ENCODE peak calls at places on chromosome 19, in ten cellular contexts. One of them, this sample, is unnamed.

GRCh38 chr19:5148794-5149190 is 179.9 kb downstream of the KDM4B start:
- DNase-seq in CD4-positive, CD25-positive, alpha-beta regulatory T cell: no peak
- DNase-seq in CD8-positive, alpha-beta memory T cell: peak
- DNase-seq in transverse colon: no peak
- DNase-seq in Karpas-422: no peak
- DNase-seq in K562: no peak
- DNase-seq in fibroblast of lung: no peak
- DNase-seq in coronary artery: no peak
- DNase-seq in DND-41: no peak
- DNase-seq in RWPE1: no peak
- DNase-seq in this sample: no peak

GRCh38 chr19:7692417-7693088 is 9.4 kb downstream of the FCER2 start:
- DNase-seq in CD4-positive, CD25-positive, alpha-beta regulatory T cell: no peak
- DNase-seq in CD8-positive, alpha-beta memory T cell: peak
- DNase-seq in transverse colon: no peak
- DNase-seq in Karpas-422: no peak
- DNase-seq in K562: no peak
- DNase-seq in fibroblast of lung: no peak
- DNase-seq in coronary artery: no peak
- DNase-seq in DND-41: no peak
- DNase-seq in RWPE1: no peak
- DNase-seq in this sample: no peak

GRCh38 chr19:15280048-15280725 is 47.9 kb upstream of the EPHX3 start:
- DNase-seq in CD4-positive, CD25-positive, alpha-beta regulatory T cell: no peak
- DNase-seq in CD8-positive, alpha-beta memory T cell: no peak
- DNase-seq in transverse colon: no peak
- DNase-seq in Karpas-422: no peak
- DNase-seq in K562: no peak
- DNase-seq in fibroblast of lung: peak
- DNase-seq in coronary artery: peak
- DNase-seq in DND-41: no peak
- DNase-seq in RWPE1: no peak
- DNase-seq in this sample: no peak

GRCh38 chr19:11581740-11582139 is 4.3 kb upstream of the ACP5 start:
- DNase-seq in CD4-positive, CD25-positive, alpha-beta regulatory T cell: no peak
- DNase-seq in CD8-positive, alpha-beta memory T cell: no peak
- DNase-seq in transverse colon: peak
- DNase-seq in Karpas-422: peak
- DNase-seq in K562: peak
- DNase-seq in fibroblast of lung: no peak
- DNase-seq in coronary artery: no peak
- DNase-seq in DND-41: peak
- DNase-seq in RWPE1: no peak
- DNase-seq in this sample: peak

GRCh38 chr19:4969772-4970531 is 1.0 kb downstream of the KDM4B start:
- DNase-seq in CD4-positive, CD25-positive, alpha-beta regulatory T cell: no peak
- DNase-seq in CD8-positive, alpha-beta memory T cell: no peak
- DNase-seq in transverse colon: no peak
- DNase-seq in Karpas-422: peak
- DNase-seq in K562: no peak
- DNase-seq in fibroblast of lung: peak
- DNase-seq in coronary artery: peak
- DNase-seq in DND-41: peak
- DNase-seq in RWPE1: no peak
- DNase-seq in this sample: peak

GRCh38 chr19:52464798-52465470 is 11.6 kb downstream of the ZNF578 start:
- DNase-seq in CD4-positive, CD25-positive, alpha-beta regulatory T cell: no peak
- DNase-seq in CD8-positive, alpha-beta memory T cell: no peak
- DNase-seq in transverse colon: no peak
- DNase-seq in Karpas-422: no peak
- DNase-seq in K562: peak
- DNase-seq in fibroblast of lung: no peak
- DNase-seq in coronary artery: no peak
- DNase-seq in DND-41: peak
- DNase-seq in RWPE1: no peak
- DNase-seq in this sample: no peak

GRCh38 chr19:55118401-55118991 is 1.1 kb upstream of the PPP1R12C start:
- DNase-seq in CD4-positive, CD25-positive, alpha-beta regulatory T cell: no peak
- DNase-seq in CD8-positive, alpha-beta memory T cell: no peak
- DNase-seq in transverse colon: peak
- DNase-seq in Karpas-422: no peak
- DNase-seq in K562: peak
- DNase-seq in fibroblast of lung: peak
- DNase-seq in coronary artery: no peak
- DNase-seq in DND-41: no peak
- DNase-seq in RWPE1: no peak
- DNase-seq in this sample: no peak

GRCh38 chr19:47390533-47391488 is 28.5 kb downstream of the MEIS3 start:
- DNase-seq in CD4-positive, CD25-positive, alpha-beta regulatory T cell: no peak
- DNase-seq in CD8-positive, alpha-beta memory T cell: no peak
- DNase-seq in transverse colon: no peak
- DNase-seq in Karpas-422: no peak
- DNase-seq in K562: no peak
- DNase-seq in fibroblast of lung: no peak
- DNase-seq in coronary artery: no peak
- DNase-seq in DND-41: no peak
- DNase-seq in RWPE1: no peak
- DNase-seq in this sample: no peak

GRCh38 chr19:47511128-47511517 is 3.7 kb downstream of the NAPA start:
- DNase-seq in CD4-positive, CD25-positive, alpha-beta regulatory T cell: no peak
- DNase-seq in CD8-positive, alpha-beta memory T cell: no peak
- DNase-seq in transverse colon: no peak
- DNase-seq in Karpas-422: no peak
- DNase-seq in K562: no peak
- DNase-seq in fibroblast of lung: no peak
- DNase-seq in coronary artery: peak
- DNase-seq in DND-41: no peak
- DNase-seq in RWPE1: no peak
- DNase-seq in this sample: no peak

GRCh38 chr19:40976134-40976533 is 14.9 kb upstream of the CYP2B6 start:
- DNase-seq in CD4-positive, CD25-positive, alpha-beta regulatory T cell: no peak
- DNase-seq in CD8-positive, alpha-beta memory T cell: no peak
- DNase-seq in transverse colon: no peak
- DNase-seq in Karpas-422: no peak
- DNase-seq in K562: no peak
- DNase-seq in fibroblast of lung: no peak
- DNase-seq in coronary artery: no peak
- DNase-seq in DND-41: no peak
- DNase-seq in RWPE1: no peak
- DNase-seq in this sample: no peak

GRCh38 chr19:5667751-5668271 is 12.5 kb downstream of the MICOS13 start:
- DNase-seq in CD4-positive, CD25-positive, alpha-beta regulatory T cell: no peak
- DNase-seq in CD8-positive, alpha-beta memory T cell: no peak
- DNase-seq in transverse colon: no peak
- DNase-seq in Karpas-422: no peak
- DNase-seq in K562: peak
- DNase-seq in fibroblast of lung: no peak
- DNase-seq in coronary artery: no peak
- DNase-seq in DND-41: no peak
- DNase-seq in RWPE1: no peak
- DNase-seq in this sample: no peak

GRCh38 chr19:50753879-50754278 is 16.4 kb upstream of the GPR32 start:
- DNase-seq in CD4-positive, CD25-positive, alpha-beta regulatory T cell: no peak
- DNase-seq in CD8-positive, alpha-beta memory T cell: no peak
- DNase-seq in transverse colon: no peak
- DNase-seq in Karpas-422: no peak
- DNase-seq in K562: no peak
- DNase-seq in fibroblast of lung: no peak
- DNase-seq in coronary artery: no peak
- DNase-seq in DND-41: no peak
- DNase-seq in RWPE1: no peak
- DNase-seq in this sample: no peak

GRCh38 chr19:47256688-47257410 is 524 bp downstream of the CCDC9 start:
- DNase-seq in CD4-positive, CD25-positive, alpha-beta regulatory T cell: peak
- DNase-seq in CD8-positive, alpha-beta memory T cell: peak
- DNase-seq in transverse colon: peak
- DNase-seq in Karpas-422: peak
- DNase-seq in K562: peak
- DNase-seq in fibroblast of lung: peak
- DNase-seq in coronary artery: peak
- DNase-seq in DND-41: peak
- DNase-seq in RWPE1: peak
- DNase-seq in this sample: peak

GRCh38 chr19:38373907-38374331 is 452 bp upstream of the PSMD8 start:
- DNase-seq in CD4-positive, CD25-positive, alpha-beta regulatory T cell: no peak
- DNase-seq in CD8-positive, alpha-beta memory T cell: no peak
- DNase-seq in transverse colon: no peak
- DNase-seq in Karpas-422: no peak
- DNase-seq in K562: no peak
- DNase-seq in fibroblast of lung: no peak
- DNase-seq in coronary artery: no peak
- DNase-seq in DND-41: no peak
- DNase-seq in RWPE1: no peak
- DNase-seq in this sample: no peak

GRCh38 chr19:12918253-12918652 is 840 bp downstream of the SYCE2 start:
- DNase-seq in CD4-positive, CD25-positive, alpha-beta regulatory T cell: no peak
- DNase-seq in CD8-positive, alpha-beta memory T cell: no peak
- DNase-seq in transverse colon: no peak
- DNase-seq in Karpas-422: no peak
- DNase-seq in K562: no peak
- DNase-seq in fibroblast of lung: no peak
- DNase-seq in coronary artery: no peak
- DNase-seq in DND-41: no peak
- DNase-seq in RWPE1: no peak
- DNase-seq in this sample: no peak

GRCh38 chr19:12913871-12914690 is 5.0 kb downstream of the SYCE2 start:
- DNase-seq in CD4-positive, CD25-positive, alpha-beta regulatory T cell: no peak
- DNase-seq in CD8-positive, alpha-beta memory T cell: peak
- DNase-seq in transverse colon: peak
- DNase-seq in Karpas-422: no peak
- DNase-seq in K562: no peak
- DNase-seq in fibroblast of lung: peak
- DNase-seq in coronary artery: no peak
- DNase-seq in DND-41: peak
- DNase-seq in RWPE1: no peak
- DNase-seq in this sample: peak

GRCh38 chr19:12907166-12907565 is 11.9 kb downstream of the SYCE2 start:
- DNase-seq in CD4-positive, CD25-positive, alpha-beta regulatory T cell: no peak
- DNase-seq in CD8-positive, alpha-beta memory T cell: no peak
- DNase-seq in transverse colon: no peak
- DNase-seq in Karpas-422: no peak
- DNase-seq in K562: no peak
- DNase-seq in fibroblast of lung: no peak
- DNase-seq in coronary artery: no peak
- DNase-seq in DND-41: no peak
- DNase-seq in RWPE1: no peak
- DNase-seq in this sample: no peak

GRCh38 chr19:12913011-12913561 is 6.0 kb downstream of the SYCE2 start:
- DNase-seq in CD4-positive, CD25-positive, alpha-beta regulatory T cell: no peak
- DNase-seq in CD8-positive, alpha-beta memory T cell: no peak
- DNase-seq in transverse colon: peak
- DNase-seq in Karpas-422: no peak
- DNase-seq in K562: no peak
- DNase-seq in fibroblast of lung: peak
- DNase-seq in coronary artery: peak
- DNase-seq in DND-41: no peak
- DNase-seq in RWPE1: no peak
- DNase-seq in this sample: no peak
- H3K27ac ChIP-seq in CD4-positive, CD25-positive, alpha-beta regulatory T cell: no peak
- H3K27ac ChIP-seq in CD8-positive, alpha-beta memory T cell: no peak
- H3K27ac ChIP-seq in transverse colon: peak
- H3K27ac ChIP-seq in Karpas-422: no peak
- H3K27ac ChIP-seq in K562: no peak
- H3K27ac ChIP-seq in fibroblast of lung: no peak
- H3K27ac ChIP-seq in coronary artery: peak
- H3K27ac ChIP-seq in DND-41: peak
- H3K27ac ChIP-seq in RWPE1: no peak
- H3K27ac ChIP-seq in this sample: peak

DNA sequence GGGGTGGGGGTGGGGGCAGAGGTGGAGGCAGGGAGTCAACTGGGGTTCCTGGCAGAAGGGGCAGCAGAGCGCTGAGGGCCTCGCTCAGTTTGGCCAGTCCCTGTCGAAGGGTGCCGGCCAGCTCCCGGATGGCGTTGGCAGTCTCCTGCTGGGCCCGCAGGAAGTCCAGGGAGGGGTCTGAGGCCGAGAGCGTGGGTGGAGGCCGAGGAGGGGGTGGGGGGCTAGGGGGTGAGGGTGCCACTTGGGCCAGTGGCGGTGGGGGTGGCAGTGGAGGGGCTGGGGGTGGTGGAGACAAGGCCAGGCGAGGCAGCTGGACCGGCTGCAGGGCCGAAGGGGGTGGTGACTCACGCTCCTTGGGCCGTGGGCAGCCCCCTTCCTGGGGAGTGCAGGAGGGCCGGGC is 4.9 kb upstream of the IRF2BP1 start:
- DNase-seq in CD4-positive, CD25-positive, alpha-beta regulatory T cell: no peak
- DNase-seq in CD8-positive, alpha-beta memory T cell: no peak
- DNase-seq in transverse colon: no peak
- DNase-seq in Karpas-422: no peak
- DNase-seq in K562: no peak
- DNase-seq in fibroblast of lung: no peak
- DNase-seq in coronary artery: no peak
- DNase-seq in DND-41: no peak
- DNase-seq in RWPE1: no peak
- DNase-seq in this sample: no peak
- H3K27ac ChIP-seq in CD4-positive, CD25-positive, alpha-beta regulatory T cell: no peak
- H3K27ac ChIP-seq in CD8-positive, alpha-beta memory T cell: no peak
- H3K27ac ChIP-seq in transverse colon: no peak
- H3K27ac ChIP-seq in Karpas-422: no peak
- H3K27ac ChIP-seq in K562: no peak
- H3K27ac ChIP-seq in fibroblast of lung: no peak
- H3K27ac ChIP-seq in coronary artery: no peak
- H3K27ac ChIP-seq in DND-41: no peak
- H3K27ac ChIP-seq in RWPE1: no peak
- H3K27ac ChIP-seq in this sample: no peak

GRCh38 chr19:743168-743687 is 7.7 kb upstream of the MISP start:
- DNase-seq in CD4-positive, CD25-positive, alpha-beta regulatory T cell: no peak
- DNase-seq in CD8-positive, alpha-beta memory T cell: no peak
- DNase-seq in transverse colon: peak
- DNase-seq in Karpas-422: no peak
- DNase-seq in K562: no peak
- DNase-seq in fibroblast of lung: peak
- DNase-seq in coronary artery: no peak
- DNase-seq in DND-41: no peak
- DNase-seq in RWPE1: no peak
- DNase-seq in this sample: no peak
- H3K27ac ChIP-seq in CD4-positive, CD25-positive, alpha-beta regulatory T cell: no peak
- H3K27ac ChIP-seq in CD8-positive, alpha-beta memory T cell: no peak
- H3K27ac ChIP-seq in transverse colon: peak
- H3K27ac ChIP-seq in Karpas-422: no peak
- H3K27ac ChIP-seq in K562: no peak
- H3K27ac ChIP-seq in fibroblast of lung: no peak
- H3K27ac ChIP-seq in coronary artery: no peak
- H3K27ac ChIP-seq in DND-41: no peak
- H3K27ac ChIP-seq in RWPE1: peak
- H3K27ac ChIP-seq in this sample: no peak

DNA sequence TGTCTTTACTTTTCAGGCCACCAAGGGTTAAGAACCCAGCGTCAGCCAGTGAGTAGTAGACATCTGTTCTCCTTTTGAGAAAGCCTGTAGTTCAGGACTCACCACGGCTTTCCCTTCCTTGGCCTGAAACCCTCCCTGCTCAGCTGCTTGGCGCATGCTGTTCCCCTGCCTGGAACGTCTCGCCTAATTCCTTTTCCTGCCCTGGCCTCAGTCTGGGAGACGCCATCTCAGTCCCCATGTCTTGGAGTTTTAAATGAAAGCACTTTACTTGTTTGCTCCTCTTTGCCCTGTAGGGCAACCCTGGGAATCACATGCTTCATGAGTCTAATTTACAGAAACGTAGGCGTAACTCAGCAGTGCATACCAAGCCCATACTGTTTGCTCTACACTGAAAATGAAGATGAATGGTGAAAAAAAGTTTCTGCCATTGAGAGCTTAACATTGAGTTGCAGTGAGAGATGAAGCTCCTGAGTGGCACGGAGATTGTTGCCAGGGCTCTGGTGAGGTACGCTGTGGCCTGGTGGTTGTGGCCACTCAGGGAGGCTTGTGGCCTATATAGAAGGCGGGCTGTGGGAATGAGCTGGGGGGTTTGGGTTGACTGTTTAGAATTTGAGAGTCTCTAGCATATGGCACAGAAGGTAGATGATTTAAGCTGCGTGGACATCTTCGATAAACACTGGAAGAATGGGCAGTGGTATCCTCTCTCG is 52.8 kb downstream of the GATAD2A start:
- DNase-seq in CD4-positive, CD25-positive, alpha-beta regulatory T cell: no peak
- DNase-seq in CD8-positive, alpha-beta memory T cell: peak
- DNase-seq in transverse colon: no peak
- DNase-seq in Karpas-422: no peak
- DNase-seq in K562: no peak
- DNase-seq in fibroblast of lung: no peak
- DNase-seq in coronary artery: no peak
- DNase-seq in DND-41: no peak
- DNase-seq in RWPE1: no peak
- DNase-seq in this sample: no peak
- H3K27ac ChIP-seq in CD4-positive, CD25-positive, alpha-beta regulatory T cell: peak
- H3K27ac ChIP-seq in CD8-positive, alpha-beta memory T cell: no peak
- H3K27ac ChIP-seq in transverse colon: peak
- H3K27ac ChIP-seq in Karpas-422: no peak
- H3K27ac ChIP-seq in K562: no peak
- H3K27ac ChIP-seq in fibroblast of lung: peak
- H3K27ac ChIP-seq in coronary artery: no peak
- H3K27ac ChIP-seq in DND-41: no peak
- H3K27ac ChIP-seq in RWPE1: peak
- H3K27ac ChIP-seq in this sample: peak

This sample was measured in naive thymus-derived CD4-positive, alpha-beta T cell.